ENCODE peak calls at places on chromosomes 4 and X, in four cellular contexts. B is breast epithelium, K is BE2C, Y is lower lobe of right lung. A is an unnamed sample. For H3K4me1 and H3K9me3, the result is how much of the 10 kb centered on the place peaks cover.

GRCh38 chr4:3440011-3440410 is 1.8 kb upstream of the HGFAC start:
- DNase-seq in K (no peak), B (no peak), Y (no peak), A (no peak)

GRCh38 chr4:128347930-128348660 is 60.5 kb upstream of the PGRMC2 start:
- DNase-seq in K (no peak), Y (no peak), B (no peak), A (no peak)

GRCh38 chr4:153143527-153144348 is 60.5 kb upstream of the TRIM2 start:
- DNase-seq in K (peak), B (no peak), Y (no peak), A (no peak)

GRCh38 chrX:77597090-77597489 is 149.9 kb downstream of the FGF16 start:
- DNase-seq in B (no peak), Y (no peak), K (no peak), A (no peak)

GRCh38 chrX:115690554-115691216 is 129.7 kb downstream of the PLS3 start:
- DNase-seq in Y (no peak), B (no peak), K (peak), A (no peak)

GRCh38 chrX:38799995-38800394 is 1.3 kb upstream of the MID1IP1 start:
- DNase-seq in K (no peak), Y (no peak), B (no peak), A (no peak)

GRCh38 chrX:15242899-15243555 is 26.9 kb downstream of the ASB9 start:
- DNase-seq in K (peak), Y (no peak), B (no peak), A (peak)

GRCh38 chr4:98506462-98507132 is 151.8 kb downstream of the TSPAN5 start:
- DNase-seq in B (no peak), K (no peak), Y (no peak), A (no peak)

GRCh38 chr4:145618210-145618911 is 824 bp upstream of the MMAA start:
- DNase-seq in K (peak), Y (no peak), B (no peak), A (peak)

GRCh38 chrX:14936561-14936960 is 63.3 kb downstream of the MOSPD2 start:
- DNase-seq in Y (peak), K (no peak), B (no peak), A (no peak)

GRCh38 chr4:81682492-81682891 is 210.8 kb upstream of the RASGEF1B start:
- DNase-seq in B (no peak), Y (no peak), K (no peak), A (no peak)

GRCh38 chr4:87677731-87678130 is 27.7 kb downstream of the DMP1 start:
- DNase-seq in B (no peak), Y (no peak), K (no peak), A (no peak)

GRCh38 chr4:143085224-143085623 is 99.5 kb upstream of the USP38 start:
- DNase-seq in K (no peak), B (no peak), Y (no peak), A (no peak)

GRCh38 chr4:16693040-16693506 is 205.4 kb downstream of the LDB2 start:
- DNase-seq in B (no peak), Y (no peak), K (no peak), A (no peak)

GRCh38 chrX:53374222-53374820 is 48.1 kb downstream of the SMC1A start:
- DNase-seq in K (no peak), B (no peak), Y (no peak), A (no peak)

GRCh38 chrX:134734343-134735001 is 76.2 kb upstream of the PLAC1 start:
- DNase-seq in K (peak), Y (no peak), B (no peak), A (no peak)

GRCh38 chr4:156188596-156188995 is 234.9 kb upstream of the CTSO start:
- DNase-seq in B (no peak), K (no peak), Y (no peak), A (no peak)

GRCh38 chrX:100677616-100678181 is 33.7 kb downstream of the SRPX2 start:
- DNase-seq in B (no peak), Y (no peak), K (no peak), A (no peak)

GRCh38 chr4:123701046-123701445 is 304.5 kb downstream of the SPRY1 start:
- DNase-seq in Y (no peak), B (no peak), K (no peak), A (no peak)

DNA sequence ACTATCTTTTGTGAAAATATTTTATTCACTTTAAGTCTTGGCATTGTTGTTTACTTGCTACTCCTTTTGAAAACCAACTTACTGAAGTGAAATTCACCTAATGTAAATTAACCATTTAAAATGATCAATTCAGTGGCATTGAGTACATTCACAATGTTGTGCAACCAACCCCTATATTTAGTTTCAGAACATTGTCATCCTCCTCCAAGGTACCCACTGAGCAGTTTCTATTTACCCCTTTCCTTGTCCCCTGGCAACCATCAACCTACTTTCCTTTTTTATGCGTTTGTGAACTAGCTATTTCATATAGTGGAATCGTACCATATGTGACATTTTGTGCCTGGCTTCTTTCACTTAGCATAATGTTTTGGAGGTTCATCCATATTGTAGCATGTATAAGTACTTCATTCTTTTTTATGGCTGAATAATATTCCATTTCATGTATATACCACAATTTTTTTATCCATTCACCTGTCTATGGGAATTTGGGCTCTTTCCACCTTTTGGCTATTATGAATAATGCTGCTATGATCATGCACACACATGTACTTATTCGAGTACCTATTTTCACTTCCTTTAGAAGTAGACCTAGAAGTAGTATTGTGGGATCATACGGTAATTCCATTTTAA is 85.0 kb downstream of the WWC2 start:
- DNase-seq in K (no peak), Y (no peak), B (no peak), A (no peak)
- H3K4me1 ChIP-seq in K (under half), Y (under half), B (under half), A (under half)

GRCh38 chr4:18880850-18881249 is 859.3 kb upstream of the LCORL start:
- DNase-seq in K (no peak), B (no peak), Y (no peak), A (no peak)
- H3K9me3 ChIP-seq in K (under half), B (under half), Y (under half), A (under half)

GRCh38 chr4:158766419-158767044 is 2.3 kb upstream of the FNIP2 start:
- DNase-seq in K (no peak), Y (no peak), B (no peak), A (no peak)

GRCh38 chr4:158769175-158769831 is 477 bp downstream of the FNIP2 start:
- DNase-seq in B (no peak), Y (peak), K (peak), A (peak)

GRCh38 chr4:158768577-158769174 is at the start of gene FNIP2:
- DNase-seq in B (peak), K (peak), Y (peak), A (peak)

GRCh38 chr4:158771776-158772175 is 3.0 kb downstream of the FNIP2 start:
- DNase-seq in B (no peak), Y (no peak), K (no peak), A (no peak)

GRCh38 chr4:158770671-158771070 is 1.8 kb downstream of the FNIP2 start:
- DNase-seq in Y (no peak), B (no peak), K (no peak), A (no peak)
- H3K4me3 ChIP-seq in Y (peak), B (no peak), K (no peak), A (no peak)

GRCh38 chr4:140094701-140095420 is 59.1 kb downstream of the MAML3 start:
- DNase-seq in K (peak), B (peak), Y (peak), A (peak)
- H3K4me1 ChIP-seq in K (under half), B (under half), Y (half or more), A (under half)

DNA sequence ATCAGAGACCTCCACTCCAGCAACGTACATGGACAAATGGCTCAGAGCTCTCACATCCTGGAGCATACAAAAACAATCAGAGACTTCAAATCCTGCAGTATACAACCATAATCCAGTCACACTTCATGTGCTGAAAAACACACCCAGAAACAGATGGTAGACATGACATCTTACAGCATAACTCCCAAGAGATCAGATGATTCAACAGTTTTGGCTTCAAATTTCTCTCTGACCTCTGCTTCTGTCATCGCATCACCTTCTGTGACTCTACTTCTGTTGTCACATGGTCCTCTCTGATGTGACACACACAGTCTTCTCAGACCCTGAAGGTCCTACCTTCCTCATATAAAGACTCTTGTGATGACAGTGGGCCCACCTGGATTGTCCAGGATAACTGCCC is 18.5 kb downstream of the SUV39H1 start:
- DNase-seq in K (no peak), B (no peak), Y (no peak), A (no peak)
- H3K9me3 ChIP-seq in K (under half), B (under half), Y (under half), A (under half)

A was measured in effector memory CD4-positive, alpha-beta T cell.